ENCODE peak calls at places on chromosomes 2 and 18, in ten cellular contexts. L is NCI-H1105; M is tibial nerve; I is ureter; C is body of pancreas; Y is psoas muscle; B is T-helper 2 cell; E is A549; N is activated CD8-positive, alpha-beta T cell treated with anti-CD3 and anti-CD28 coated beads, Interleukin-2, amount 10 ng/mL, durations not matched to agents 7 days and 5 days; O is glutamatergic neuron. D is an unnamed sample.

GRCh38 chr2:19313553-19313952 is 44.9 kb downstream of the OSR1 start:
- DNase-seq in Y (no peak), B (no peak), E (no peak), O (no peak), M (no peak), I (no peak), C (no peak), L (no peak), N (no peak), D (no peak)

GRCh38 chr2:48515588-48515987 is 14.4 kb upstream of the STON1 start:
- DNase-seq in M (no peak), I (no peak), E (no peak), N (no peak), Y (no peak), L (no peak), C (no peak), B (no peak), O (no peak), D (no peak)

GRCh38 chr18:75884728-75885127 is 457.2 kb upstream of the SMIM21 start:
- DNase-seq in L (no peak), C (no peak), N (no peak), B (no peak), Y (no peak), M (no peak), E (no peak), I (no peak), O (no peak), D (no peak)

GRCh38 chr2:80322958-80323357 is 18.4 kb upstream of the LRRTM1 start:
- DNase-seq in I (no peak), B (no peak), N (no peak), Y (no peak), L (no peak), C (no peak), O (no peak), E (no peak), M (no peak), D (no peak)

GRCh38 chr2:24105816-24106215 is 17.3 kb downstream of the PFN4 start:
- DNase-seq in M (no peak), I (no peak), B (no peak), E (no peak), Y (no peak), L (no peak), C (no peak), N (no peak), O (no peak), D (no peak)

GRCh38 chr18:24868760-24869237 is 408.4 kb downstream of the HRH4 start:
- DNase-seq in N (no peak), O (no peak), C (no peak), E (no peak), M (no peak), B (no peak), L (no peak), I (no peak), Y (no peak), D (no peak)

GRCh38 chr2:223760838-223761502 is 76.4 kb downstream of the AP1S3 start:
- DNase-seq in E (peak; percentile 90), L (no peak), O (no peak), M (no peak), C (peak; percentile 13), I (peak; percentile 69), Y (no peak), N (peak; percentile 85), B (no peak), D (no peak)

GRCh38 chr2:33018271-33018670 is 71.5 kb downstream of the LTBP1 start:
- DNase-seq in I (no peak), C (no peak), O (no peak), M (no peak), Y (no peak), B (no peak), N (no peak), L (no peak), E (no peak), D (no peak)

GRCh38 chr2:42954227-42954962 is 162.0 kb upstream of the HAAO start:
- DNase-seq in L (no peak), O (no peak), C (no peak), E (no peak), N (no peak), Y (no peak), B (no peak), I (no peak), M (no peak), D (no peak)